ENCODE peak calls at places on chromosomes 6 and 20, in four cellular contexts. O is activated T-cell treated with anti-CD3 and anti-CD28 coated beads for 4 hours; Y is CD8-positive, alpha-beta T cell; K is osteocyte. S is an unnamed sample.

GRCh38 chr6:150641398-150642139 is 41.9 kb downstream of the PLEKHG1 start:
- DNase-seq in O (no peak), Y (no peak), K (no peak), S (no peak)

GRCh38 chr20:33866398-33867079 is 55.4 kb downstream of the CHMP4B start:
- DNase-seq in O (no peak), Y (no peak), K (no peak), S (no peak)

GRCh38 chr20:58647162-58647813 is 3.8 kb upstream of the STX16 start:
- DNase-seq in O (no peak), Y (no peak), K (peak), S (no peak)

GRCh38 chr6:129730477-129731165 is 20.6 kb upstream of the ARHGAP18 start:
- DNase-seq in O (no peak), Y (no peak), K (no peak), S (peak)

GRCh38 chr20:23668477-23668951 is 20.3 kb downstream of the CST4 start:
- DNase-seq in O (peak), Y (peak), K (no peak), S (no peak)

GRCh38 chr20:48682529-48683385 is 145.0 kb downstream of the PREX1 start:
- DNase-seq in O (no peak), Y (no peak), K (peak), S (no peak)

GRCh38 chr6:107616776-107617175 is 126.9 kb downstream of the SOBP start:
- DNase-seq in O (no peak), Y (no peak), K (no peak), S (no peak)

GRCh38 chr6:163260111-163260895 is 154.2 kb upstream of the QKI start:
- DNase-seq in O (no peak), Y (no peak), K (no peak), S (no peak)

GRCh38 chr6:32825966-32826365 is 9.2 kb upstream of the HLA-DOB start:
- DNase-seq in O (no peak), Y (no peak), K (no peak), S (no peak)

GRCh38 chr6:170473226-170473789 is 79.8 kb downstream of the PSMB1 start:
- DNase-seq in O (no peak), Y (no peak), K (no peak), S (no peak)

GRCh38 chr6:26064619-26065257 is 22.5 kb upstream of the HFE start:
- DNase-seq in O (no peak), Y (no peak), K (no peak), S (peak)

GRCh38 chr6:118618676-118619377 is 32.6 kb downstream of the CEP85L start:
- DNase-seq in O (peak), Y (peak), K (no peak), S (peak)

GRCh38 chr6:98560418-98560817 is 274.0 kb upstream of the POU3F2 start:
- DNase-seq in O (no peak), Y (no peak), K (no peak), S (no peak)

GRCh38 chr6:100664274-100665040 is 199.7 kb upstream of the SIM1 start:
- DNase-seq in O (no peak), Y (no peak), K (no peak), S (no peak)

GRCh38 chr6:28657756-28658465 is 132.2 kb downstream of the GPX5 start:
- DNase-seq in O (peak), Y (no peak), K (no peak), S (peak)

GRCh38 chr20:38278763-38279162 is 18.2 kb upstream of the KIAA1755 start:
- DNase-seq in O (no peak), Y (no peak), K (no peak), S (no peak)

S was measured in CD4-positive, alpha-beta memory T cell.